ENCODE peak calls at places on chromosomes 16 and 17, in five cellular contexts. W is aorta; E is astrocyte of the hippocampus; C is SK-N-DZ; T is stimulated activated CD8-positive, alpha-beta memory T cell treated with anti-CD3 and anti-CD28 coated beads, Interleukin-15, amount 100 ng/mL, for 24 hours. K is an unnamed sample.

GRCh38 chr16:88770459-88771293 is 14.3 kb downstream of the PIEZO1 start:
- DNase-seq in T (no peak), C (peak), E (peak), W (no peak), K (peak)

GRCh38 chr17:34637548-34638525 is 58.5 kb downstream of the TMEM132E start:
- DNase-seq in E (peak), T (peak), C (peak), W (peak), K (no peak)

GRCh38 chr16:75264531-75264998 is 13.1 kb upstream of the BCAR1 start:
- DNase-seq in C (no peak), W (no peak), T (no peak), E (peak), K (no peak)

GRCh38 chr17:61467416-61468262 is 15.4 kb downstream of the TBX4 start:
- DNase-seq in W (peak), C (peak), T (no peak), E (no peak), K (peak)

GRCh38 chr17:8105957-8106398 is 12.3 kb downstream of the ALOXE3 start:
- DNase-seq in T (no peak), W (no peak), E (no peak), C (no peak), K (no peak)

GRCh38 chr17:9342225-9342624 is 233.4 kb downstream of the STX8 start:
- DNase-seq in E (no peak), C (no peak), W (no peak), T (no peak), K (no peak)

GRCh38 chr17:81512984-81513668 is 527 bp upstream of the ACTG1 start:
- DNase-seq in T (no peak), C (peak), W (peak), E (peak), K (no peak)

GRCh38 chr17:70780031-70780430 is 610.7 kb downstream of the KCNJ2 start:
- DNase-seq in W (no peak), E (peak), T (no peak), C (no peak), K (no peak)

GRCh38 chr16:86308514-86308913 is 201.8 kb upstream of the FOXF1 start:
- DNase-seq in E (no peak), T (no peak), C (no peak), W (peak), K (no peak)

GRCh38 chr16:324201-324450 is 28.4 kb downstream of the AXIN1 start:
- DNase-seq in C (no peak), W (no peak), E (no peak), T (no peak), K (no peak)

GRCh38 chr16:70574595-70575271 is 51.1 kb downstream of the SF3B3 start:
- DNase-seq in T (no peak), C (no peak), W (no peak), E (no peak), K (no peak)

K was measured in PC-9.